ENCODE peak calls at places on chromosome 15, in eight cellular contexts. One of them, this sample, is unnamed.

GRCh38 chr15:100934166-100934565 is 15.0 kb downstream of the LRRK1 start:
- DNase-seq in ovary: no peak
- DNase-seq in SK-N-SH: no peak
- DNase-seq in transverse colon: no peak
- DNase-seq in A549: no peak
- DNase-seq in sigmoid colon: no peak
- DNase-seq in H1: no peak
- DNase-seq in K562: no peak
- DNase-seq in this sample: no peak

GRCh38 chr15:78540955-78541743 is 905 bp downstream of the PSMA4 start:
- DNase-seq in K562: peak; percentile 17
- DNase-seq in H1: no peak
- DNase-seq in ovary: no peak
- DNase-seq in transverse colon: no peak
- DNase-seq in sigmoid colon: no peak
- DNase-seq in SK-N-SH: peak; percentile 23
- DNase-seq in A549: peak; percentile 12
- DNase-seq in this sample: no peak

GRCh38 chr15:43799209-43799944 is 643 bp downstream of the SERINC4 start:
- DNase-seq in H1: no peak
- DNase-seq in transverse colon: peak; percentile 32
- DNase-seq in sigmoid colon: no peak
- DNase-seq in K562: peak; percentile 26
- DNase-seq in ovary: no peak
- DNase-seq in A549: no peak
- DNase-seq in SK-N-SH: no peak
- DNase-seq in this sample: no peak

GRCh38 chr15:75178171-75178937 is 23.3 kb upstream of the C15orf39 start:
- DNase-seq in sigmoid colon: peak; percentile 83
- DNase-seq in K562: peak; percentile 90
- DNase-seq in ovary: peak; percentile 60
- DNase-seq in A549: no peak
- DNase-seq in H1: no peak
- DNase-seq in transverse colon: peak; percentile 72
- DNase-seq in SK-N-SH: no peak
- DNase-seq in this sample: peak; percentile 63

GRCh38 chr15:27694506-27695077 is 404.5 kb downstream of the OCA2 start:
- DNase-seq in sigmoid colon: no peak
- DNase-seq in ovary: no peak
- DNase-seq in SK-N-SH: no peak
- DNase-seq in A549: no peak
- DNase-seq in K562: no peak
- DNase-seq in H1: no peak
- DNase-seq in transverse colon: no peak
- DNase-seq in this sample: no peak

GRCh38 chr15:83920115-83920514 is 266.2 kb downstream of the ADAMTSL3 start:
- DNase-seq in H1: no peak
- DNase-seq in SK-N-SH: no peak
- DNase-seq in A549: no peak
- DNase-seq in ovary: no peak
- DNase-seq in transverse colon: no peak
- DNase-seq in sigmoid colon: no peak
- DNase-seq in K562: no peak
- DNase-seq in this sample: no peak

GRCh38 chr15:61131598-61131954 is 97.5 kb downstream of the RORA start:
- DNase-seq in sigmoid colon: no peak
- DNase-seq in H1: no peak
- DNase-seq in transverse colon: no peak
- DNase-seq in K562: no peak
- DNase-seq in A549: no peak
- DNase-seq in ovary: no peak
- DNase-seq in SK-N-SH: no peak
- DNase-seq in this sample: no peak

GRCh38 chr15:71957026-71957425 is 146.7 kb downstream of the NR2E3 start:
- DNase-seq in SK-N-SH: no peak
- DNase-seq in transverse colon: no peak
- DNase-seq in H1: no peak
- DNase-seq in A549: no peak
- DNase-seq in sigmoid colon: no peak
- DNase-seq in K562: no peak
- DNase-seq in ovary: no peak
- DNase-seq in this sample: no peak

GRCh38 chr15:98981851-98982722 is 25.5 kb downstream of the PGPEP1L start:
- DNase-seq in transverse colon: no peak
- DNase-seq in A549: no peak
- DNase-seq in ovary: no peak
- DNase-seq in H1: no peak
- DNase-seq in SK-N-SH: no peak
- DNase-seq in K562: no peak
- DNase-seq in sigmoid colon: no peak
- DNase-seq in this sample: no peak

GRCh38 chr15:100713163-100713867 is 110.9 kb downstream of the ASB7 start:
- DNase-seq in K562: no peak
- DNase-seq in transverse colon: peak; percentile 45
- DNase-seq in H1: no peak
- DNase-seq in ovary: no peak
- DNase-seq in sigmoid colon: peak; percentile 68
- DNase-seq in A549: peak; percentile 90
- DNase-seq in SK-N-SH: no peak
- DNase-seq in this sample: no peak

GRCh38 chr15:66864871-66865281 is 162.8 kb downstream of the SMAD6 start:
- DNase-seq in sigmoid colon: peak; percentile 45
- DNase-seq in ovary: no peak
- DNase-seq in transverse colon: no peak
- DNase-seq in SK-N-SH: no peak
- DNase-seq in H1: no peak
- DNase-seq in A549: no peak
- DNase-seq in K562: no peak
- DNase-seq in this sample: peak; percentile 19

GRCh38 chr15:60301024-60301423 is 96.8 kb downstream of the ANXA2 start:
- DNase-seq in K562: peak; percentile 32
- DNase-seq in A549: peak; percentile 67
- DNase-seq in ovary: no peak
- DNase-seq in transverse colon: no peak
- DNase-seq in SK-N-SH: no peak
- DNase-seq in H1: no peak
- DNase-seq in sigmoid colon: no peak
- DNase-seq in this sample: no peak

GRCh38 chr15:41811432-41812195 is 16.3 kb upstream of the JMJD7 start:
- DNase-seq in SK-N-SH: peak; percentile 89
- DNase-seq in A549: peak; percentile 70
- DNase-seq in sigmoid colon: peak; percentile 91
- DNase-seq in ovary: peak; percentile 89
- DNase-seq in K562: peak; percentile 85
- DNase-seq in transverse colon: peak; percentile 86
- DNase-seq in H1: peak; percentile 65
- DNase-seq in this sample: peak; percentile 89

GRCh38 chr15:27123808-27124207 is 152.8 kb downstream of the GABRG3 start:
- DNase-seq in SK-N-SH: no peak
- DNase-seq in sigmoid colon: no peak
- DNase-seq in ovary: no peak
- DNase-seq in K562: peak; percentile 42
- DNase-seq in transverse colon: no peak
- DNase-seq in H1: no peak
- DNase-seq in A549: no peak
- DNase-seq in this sample: no peak

GRCh38 chr15:80389370-80389769 is 14.8 kb upstream of the ARNT2 start:
- DNase-seq in SK-N-SH: no peak
- DNase-seq in sigmoid colon: no peak
- DNase-seq in ovary: no peak
- DNase-seq in transverse colon: no peak
- DNase-seq in H1: no peak
- DNase-seq in A549: no peak
- DNase-seq in K562: no peak
- DNase-seq in this sample: no peak

GRCh38 chr15:50168778-50169411 is 13.1 kb upstream of the SLC27A2 start:
- DNase-seq in H1: no peak
- DNase-seq in K562: no peak
- DNase-seq in A549: peak; percentile 49
- DNase-seq in sigmoid colon: no peak
- DNase-seq in ovary: no peak
- DNase-seq in SK-N-SH: no peak
- DNase-seq in transverse colon: no peak
- DNase-seq in this sample: no peak

GRCh38 chr15:55221090-55222011 is 24.6 kb upstream of the RSL24D1 start:
- DNase-seq in A549: peak; percentile 63
- DNase-seq in SK-N-SH: no peak
- DNase-seq in H1: no peak
- DNase-seq in K562: no peak
- DNase-seq in transverse colon: no peak
- DNase-seq in ovary: no peak
- DNase-seq in sigmoid colon: no peak
- DNase-seq in this sample: no peak

GRCh38 chr15:39173426-39173825 is 407.5 kb upstream of the THBS1 start:
- DNase-seq in SK-N-SH: no peak
- DNase-seq in ovary: no peak
- DNase-seq in K562: no peak
- DNase-seq in H1: no peak
- DNase-seq in A549: no peak
- DNase-seq in sigmoid colon: no peak
- DNase-seq in transverse colon: no peak
- DNase-seq in this sample: no peak
- H3K27ac ChIP-seq in SK-N-SH: peak overlapping the region; percentile 78
- H3K27ac ChIP-seq in ovary: no peak overlapping the region
- H3K27ac ChIP-seq in K562: no peak overlapping the region
- H3K27ac ChIP-seq in H1: no peak overlapping the region
- H3K27ac ChIP-seq in A549: peak overlapping the region; percentile 80
- H3K27ac ChIP-seq in sigmoid colon: peak overlapping the region; percentile 73
- H3K27ac ChIP-seq in transverse colon: peak overlapping the region; percentile 79
- H3K27ac ChIP-seq in this sample: no peak overlapping the region

DNA sequence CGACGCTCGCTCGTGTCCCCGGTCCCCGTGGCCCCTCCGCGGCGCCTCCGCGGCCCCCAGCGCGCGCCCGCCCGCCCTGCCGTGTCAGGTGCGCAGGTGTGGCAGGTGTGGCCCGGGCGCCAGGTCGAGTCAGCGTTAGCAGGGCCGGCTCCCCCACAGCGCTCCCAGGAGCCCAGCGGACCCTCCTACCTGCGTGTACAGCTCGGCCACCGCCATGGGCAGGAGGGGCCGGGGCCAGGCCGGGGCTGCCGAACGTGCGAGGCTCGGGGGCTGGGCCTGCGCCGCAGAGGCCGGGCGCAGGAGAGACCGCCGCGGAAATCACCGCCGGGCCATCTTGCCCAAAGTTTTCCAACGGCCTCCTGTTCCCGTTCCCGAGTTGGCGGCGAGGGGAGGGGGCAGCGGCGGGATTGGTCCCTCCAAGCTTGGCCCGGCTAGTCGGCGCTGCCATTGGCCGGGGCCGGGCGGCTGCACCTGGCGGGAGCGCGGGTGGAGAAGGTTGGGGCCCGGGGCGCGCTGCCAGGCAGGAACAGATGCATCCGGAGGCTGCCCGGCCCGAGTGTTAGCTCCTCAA is at the start of gene MYO5C:
- DNase-seq in sigmoid colon: peak; percentile 77
- DNase-seq in A549: peak; percentile 83
- DNase-seq in SK-N-SH: peak; percentile 89
- DNase-seq in K562: no peak
- DNase-seq in transverse colon: peak; percentile 91
- DNase-seq in ovary: peak; percentile 50
- DNase-seq in H1: peak; percentile 57
- DNase-seq in this sample: peak; percentile 95
- H3K4me3 ChIP-seq in sigmoid colon: peak within 1 kb of the TSS; percentile 48
- H3K4me3 ChIP-seq in A549: peak within 1 kb of the TSS; percentile 76
- H3K4me3 ChIP-seq in SK-N-SH: peak within 1 kb of the TSS; percentile 66
- H3K4me3 ChIP-seq in K562: no peak within 1 kb of the TSS
- H3K4me3 ChIP-seq in transverse colon: peak within 1 kb of the TSS; percentile 39
- H3K4me3 ChIP-seq in ovary: peak within 1 kb of the TSS; percentile 35
- H3K4me3 ChIP-seq in H1: peak within 1 kb of the TSS; percentile 67
- H3K4me3 ChIP-seq in this sample: peak within 1 kb of the TSS; percentile 58

GRCh38 chr15:94036156-94036555 is 195.2 kb upstream of the MCTP2 start:
- DNase-seq in A549: no peak
- DNase-seq in H1: no peak
- DNase-seq in transverse colon: no peak
- DNase-seq in K562: no peak
- DNase-seq in SK-N-SH: no peak
- DNase-seq in sigmoid colon: no peak
- DNase-seq in ovary: no peak
- DNase-seq in this sample: no peak

GRCh38 chr15:94031072-94031471 is 200.3 kb upstream of the MCTP2 start:
- DNase-seq in H1: no peak
- DNase-seq in SK-N-SH: no peak
- DNase-seq in transverse colon: no peak
- DNase-seq in sigmoid colon: no peak
- DNase-seq in A549: no peak
- DNase-seq in ovary: no peak
- DNase-seq in K562: no peak
- DNase-seq in this sample: no peak

GRCh38 chr15:94032571-94032970 is 198.8 kb upstream of the MCTP2 start:
- DNase-seq in transverse colon: no peak
- DNase-seq in ovary: no peak
- DNase-seq in sigmoid colon: no peak
- DNase-seq in A549: no peak
- DNase-seq in H1: no peak
- DNase-seq in K562: no peak
- DNase-seq in SK-N-SH: no peak
- DNase-seq in this sample: no peak

GRCh38 chr15:94033683-94034020 is 197.7 kb upstream of the MCTP2 start:
- DNase-seq in H1: no peak
- DNase-seq in SK-N-SH: no peak
- DNase-seq in K562: no peak
- DNase-seq in transverse colon: no peak
- DNase-seq in ovary: no peak
- DNase-seq in sigmoid colon: no peak
- DNase-seq in A549: no peak
- DNase-seq in this sample: no peak

DNA sequence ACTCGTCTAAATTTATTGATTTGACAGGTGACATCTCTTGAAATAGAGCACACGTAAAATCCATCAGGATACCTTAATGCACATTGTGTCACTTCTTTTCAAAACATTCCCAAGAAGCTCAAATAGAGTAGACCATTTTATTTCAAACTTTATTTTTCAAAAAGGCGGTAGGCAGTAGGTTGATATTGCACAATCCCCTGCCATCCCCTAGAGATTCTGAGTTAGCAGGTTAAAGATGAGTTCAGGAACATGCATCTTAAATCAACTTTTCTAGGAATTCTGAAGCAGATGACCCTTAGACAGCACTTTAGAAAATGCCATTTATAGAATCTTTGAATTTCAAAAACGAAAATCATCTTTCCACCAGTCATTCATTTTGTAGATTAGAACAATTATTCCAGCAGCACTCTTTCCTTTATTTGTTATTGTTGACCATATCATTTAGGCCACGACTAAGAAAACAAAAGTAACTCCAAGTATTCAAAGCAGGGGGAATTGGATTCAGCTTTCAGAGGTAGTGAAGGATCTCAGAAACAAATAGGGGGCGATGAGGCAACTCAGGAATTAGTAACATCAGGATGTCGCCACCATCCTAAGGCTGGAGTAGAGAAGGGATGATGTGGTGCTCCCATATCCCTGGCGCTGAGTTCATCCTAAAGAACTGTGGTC is 198.2 kb upstream of the MCTP2 start:
- DNase-seq in sigmoid colon: no peak
- DNase-seq in A549: no peak
- DNase-seq in SK-N-SH: no peak
- DNase-seq in transverse colon: no peak
- DNase-seq in K562: no peak
- DNase-seq in ovary: no peak
- DNase-seq in H1: no peak
- DNase-seq in this sample: no peak
- TF ChIP-seq EP300 in sigmoid colon: no peak
- TF ChIP-seq EP300 in A549: no peak
- TF ChIP-seq EP300 in SK-N-SH: no peak
- TF ChIP-seq EP300 in transverse colon: no peak
- TF ChIP-seq EP300 in K562: no peak
- TF ChIP-seq EP300 in ovary: no peak
- TF ChIP-seq EP300 in H1: no peak
- TF ChIP-seq EP300 in this sample: no peak

GRCh38 chr15:62606376-62607164 is 436.0 kb upstream of the TPM1 start:
- DNase-seq in K562: no peak
- DNase-seq in sigmoid colon: no peak
- DNase-seq in H1: no peak
- DNase-seq in A549: peak; percentile 80
- DNase-seq in ovary: no peak
- DNase-seq in transverse colon: no peak
- DNase-seq in SK-N-SH: no peak
- DNase-seq in this sample: no peak
- H3K27ac ChIP-seq in K562: no peak overlapping the region
- H3K27ac ChIP-seq in sigmoid colon: no peak overlapping the region
- H3K27ac ChIP-seq in H1: no peak overlapping the region
- H3K27ac ChIP-seq in A549: peak overlapping the region; percentile 72
- H3K27ac ChIP-seq in ovary: no peak overlapping the region
- H3K27ac ChIP-seq in transverse colon: peak overlapping the region; percentile 14
- H3K27ac ChIP-seq in SK-N-SH: peak overlapping the region; percentile 91
- H3K27ac ChIP-seq in this sample: no peak overlapping the region

This sample was measured in stomach.